ENCODE peak calls at places on chromosomes 12 and 14, in eight cellular contexts. W is ovary, K is mammary epithelial cell, R is dorsolateral prefrontal cortex, Q is psoas muscle, X is endothelial cell of umbilical vein, O is cardiac muscle cell, V is gastrocnemius medialis. P is an unnamed sample.

GRCh38 chr14:57382283-57382682 is 8.1 kb upstream of the NAA30 start:
- DNase-seq in W (no peak), K (peak), R (no peak), Q (no peak), X (peak), O (peak), V (no peak), P (no peak)

GRCh38 chr12:91687052-91688017 is 458.3 kb downstream of the BTG1 start:
- DNase-seq in W (no peak), K (peak), R (no peak), Q (no peak), X (no peak), O (no peak), V (no peak), P (no peak)

GRCh38 chr14:52792097-52792415 is 649 bp upstream of the GNPNAT1 start:
- DNase-seq in W (no peak), K (no peak), R (no peak), Q (no peak), X (no peak), O (no peak), V (no peak), P (no peak)

GRCh38 chr12:20798561-20798960 is 11.9 kb upstream of the SLCO1B3 start:
- DNase-seq in W (no peak), K (no peak), R (no peak), Q (no peak), X (peak), O (peak), V (no peak), P (no peak)

GRCh38 chr14:98754343-98755025 is 517.5 kb downstream of the BCL11B start:
- DNase-seq in W (no peak), K (peak), R (no peak), Q (no peak), X (no peak), O (no peak), V (no peak), P (no peak)

GRCh38 chr12:75623631-75624118 is 112.3 kb upstream of the KRR1 start:
- DNase-seq in W (no peak), K (peak), R (no peak), Q (no peak), X (peak), O (peak), V (no peak), P (no peak)

GRCh38 chr12:6635375-6635855 is 344 bp downstream of the LPAR5 start:
- DNase-seq in W (no peak), K (no peak), R (no peak), Q (peak), X (no peak), O (no peak), V (no peak), P (no peak)

GRCh38 chr14:86038401-86038985 is 508.5 kb downstream of the FLRT2 start:
- DNase-seq in W (no peak), K (peak), R (no peak), Q (no peak), X (peak), O (peak), V (peak), P (peak)

GRCh38 chr12:64171715-64172114 is 50.4 kb downstream of the KICS2 start:
- DNase-seq in W (no peak), K (peak), R (no peak), Q (no peak), X (peak), O (peak), V (no peak), P (no peak)

GRCh38 chr14:96126339-96126770 is 78.3 kb upstream of the BDKRB2 start:
- DNase-seq in W (no peak), K (no peak), R (no peak), Q (no peak), X (peak), O (peak), V (no peak), P (no peak)

GRCh38 chr12:91189526-91189925 is 6.9 kb upstream of the DCN start:
- DNase-seq in W (no peak), K (peak), R (no peak), Q (no peak), X (no peak), O (peak), V (no peak), P (no peak)

GRCh38 chr14:68756071-68756481 is 36.8 kb downstream of the ZFP36L1 start:
- DNase-seq in W (no peak), K (no peak), R (no peak), Q (no peak), X (no peak), O (no peak), V (no peak), P (no peak)

GRCh38 chr12:92121826-92122225 is 23.8 kb downstream of the BTG1 start:
- DNase-seq in W (no peak), K (no peak), R (no peak), Q (no peak), X (no peak), O (no peak), V (no peak), P (no peak)

GRCh38 chr12:53325539-53326061 is 4.2 kb upstream of the AAAS start:
- DNase-seq in W (peak), K (no peak), R (peak), Q (peak), X (peak), O (no peak), V (peak), P (no peak)

GRCh38 chr14:21352587-21352986 is 31.2 kb downstream of the SUPT16H start:
- DNase-seq in W (no peak), K (no peak), R (no peak), Q (no peak), X (no peak), O (no peak), V (no peak), P (no peak)

GRCh38 chr14:95482967-95483842 is 33.2 kb downstream of the SYNE3 start:
- DNase-seq in W (peak), K (peak), R (no peak), Q (peak), X (peak), O (peak), V (peak), P (no peak)

GRCh38 chr14:34711169-34711568 is 3.2 kb downstream of the CFL2 start:
- DNase-seq in W (no peak), K (peak), R (peak), Q (no peak), X (peak), O (peak), V (peak), P (no peak)

GRCh38 chr14:31025335-31026075 is at the start of gene AP4S1:
- DNase-seq in W (peak), K (peak), R (peak), Q (peak), X (peak), O (no peak), V (peak), P (peak)

GRCh38 chr14:39417014-39417413 is 15.2 kb downstream of the FBXO33 start:
- DNase-seq in W (no peak), K (peak), R (no peak), Q (no peak), X (peak), O (peak), V (no peak), P (peak)

GRCh38 chr12:76176935-76177334 is 92.5 kb upstream of the NAP1L1 start:
- DNase-seq in W (no peak), K (no peak), R (no peak), Q (no peak), X (no peak), O (no peak), V (no peak), P (no peak)

GRCh38 chr12:13179159-13180074 is 17.1 kb upstream of the EMP1 start:
- DNase-seq in W (peak), K (peak), R (no peak), Q (peak), X (no peak), O (peak), V (peak), P (peak)

GRCh38 chr14:93073833-93074769 is 41.6 kb downstream of the ITPK1 start:
- DNase-seq in W (no peak), K (peak), R (no peak), Q (no peak), X (peak), O (peak), V (peak), P (no peak)

GRCh38 chr14:69325646-69326265 is 65.8 kb downstream of the GALNT16 start:
- DNase-seq in W (no peak), K (no peak), R (no peak), Q (no peak), X (no peak), O (no peak), V (no peak), P (no peak)

GRCh38 chr14:23294734-23295561 is 7.7 kb downstream of the PPP1R3E start:
- DNase-seq in W (no peak), K (no peak), R (peak), Q (peak), X (peak), O (peak), V (no peak), P (peak)

GRCh38 chr14:105449276-105450122 is 25.1 kb upstream of the CRIP2 start:
- DNase-seq in W (no peak), K (no peak), R (no peak), Q (peak), X (no peak), O (no peak), V (no peak), P (no peak)

GRCh38 chr14:105452963-105453362 is 21.7 kb upstream of the CRIP2 start:
- DNase-seq in W (no peak), K (no peak), R (no peak), Q (no peak), X (no peak), O (no peak), V (no peak), P (no peak)

GRCh38 chr14:105450123-105450505 is 24.5 kb upstream of the CRIP2 start:
- DNase-seq in W (no peak), K (no peak), R (no peak), Q (no peak), X (no peak), O (no peak), V (no peak), P (no peak)

GRCh38 chr14:105448706-105449111 is 25.9 kb upstream of the CRIP2 start:
- DNase-seq in W (peak), K (peak), R (peak), Q (peak), X (peak), O (peak), V (peak), P (peak)

GRCh38 chr14:105450864-105451720 is 23.5 kb upstream of the CRIP2 start:
- DNase-seq in W (no peak), K (no peak), R (no peak), Q (no peak), X (no peak), O (no peak), V (no peak), P (no peak)
- TF ChIP-seq CTCF in W (no peak), K (no peak), R (no peak), Q (no peak), X (no peak), O (no peak), V (no peak), P (no peak)

GRCh38 chr12:29146201-29146600 is 2.9 kb upstream of the FAR2 start:
- DNase-seq in W (no peak), K (no peak), R (no peak), Q (no peak), X (no peak), O (no peak), V (no peak), P (no peak)

GRCh38 chr12:29149691-29150382 is 759 bp downstream of the FAR2 start:
- DNase-seq in W (no peak), K (no peak), R (no peak), Q (no peak), X (no peak), O (no peak), V (no peak), P (no peak)

GRCh38 chr12:29148958-29149690 is at the start of gene FAR2:
- DNase-seq in W (no peak), K (peak), R (peak), Q (peak), X (peak), O (peak), V (no peak), P (no peak)

GRCh38 chr12:29145372-29146170 is 3.5 kb upstream of the FAR2 start:
- DNase-seq in W (no peak), K (no peak), R (no peak), Q (no peak), X (no peak), O (no peak), V (no peak), P (no peak)

GRCh38 chr12:29148065-29148957 is 767 bp upstream of the FAR2 start:
- DNase-seq in W (no peak), K (peak), R (peak), Q (peak), X (peak), O (peak), V (peak), P (no peak)
- H3K27ac ChIP-seq in W (no peak), K (peak), R (peak), Q (peak), X (peak), O (no peak), V (peak), P (no peak)

DNA sequence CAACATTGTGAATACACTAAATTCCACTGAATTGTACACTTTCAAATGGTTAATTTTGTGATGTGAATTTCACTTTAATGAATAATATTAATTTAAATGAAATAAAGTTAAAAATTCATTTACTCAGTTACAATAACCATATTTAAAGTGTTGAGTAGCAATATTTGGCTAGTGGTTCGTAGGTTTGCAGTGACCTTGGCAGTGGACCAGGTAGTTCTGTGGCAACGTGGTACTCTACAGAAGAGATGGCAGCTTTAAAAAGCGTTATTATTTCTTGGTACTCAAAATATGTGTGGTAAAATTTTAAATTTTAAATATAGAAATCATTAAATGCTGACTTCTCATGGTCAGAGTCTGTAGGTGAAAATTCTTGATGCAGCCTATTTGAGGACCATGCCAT is 51.6 kb downstream of the AEBP2 start:
- DNase-seq in W (no peak), K (no peak), R (peak), Q (no peak), X (no peak), O (no peak), V (no peak), P (no peak)
- TF ChIP-seq CTCF in W (no peak), K (no peak), R (no peak), Q (no peak), X (no peak), O (no peak), V (no peak), P (no peak)

GRCh38 chr12:79329933-79330332 is 360.8 kb downstream of the PAWR start:
- DNase-seq in W (no peak), K (peak), R (no peak), Q (no peak), X (peak), O (no peak), V (no peak), P (no peak)
- H3K27ac ChIP-seq in W (no peak), K (no peak), R (no peak), Q (no peak), X (no peak), O (no peak), V (no peak), P (no peak)

GRCh38 chr14:105161314-105161713 is 7.3 kb downstream of the JAG2 start:
- DNase-seq in W (no peak), K (no peak), R (no peak), Q (no peak), X (no peak), O (no peak), V (no peak), P (no peak)

GRCh38 chr14:105165134-105165704 is 3.4 kb downstream of the JAG2 start:
- DNase-seq in W (no peak), K (no peak), R (no peak), Q (no peak), X (no peak), O (no peak), V (no peak), P (no peak)

GRCh38 chr14:105162374-105162979 is 6.1 kb downstream of the JAG2 start:
- DNase-seq in W (no peak), K (no peak), R (peak), Q (no peak), X (no peak), O (no peak), V (no peak), P (no peak)

GRCh38 chr14:105161964-105162363 is 6.6 kb downstream of the JAG2 start:
- DNase-seq in W (no peak), K (no peak), R (no peak), Q (no peak), X (no peak), O (no peak), V (no peak), P (peak)

DNA sequence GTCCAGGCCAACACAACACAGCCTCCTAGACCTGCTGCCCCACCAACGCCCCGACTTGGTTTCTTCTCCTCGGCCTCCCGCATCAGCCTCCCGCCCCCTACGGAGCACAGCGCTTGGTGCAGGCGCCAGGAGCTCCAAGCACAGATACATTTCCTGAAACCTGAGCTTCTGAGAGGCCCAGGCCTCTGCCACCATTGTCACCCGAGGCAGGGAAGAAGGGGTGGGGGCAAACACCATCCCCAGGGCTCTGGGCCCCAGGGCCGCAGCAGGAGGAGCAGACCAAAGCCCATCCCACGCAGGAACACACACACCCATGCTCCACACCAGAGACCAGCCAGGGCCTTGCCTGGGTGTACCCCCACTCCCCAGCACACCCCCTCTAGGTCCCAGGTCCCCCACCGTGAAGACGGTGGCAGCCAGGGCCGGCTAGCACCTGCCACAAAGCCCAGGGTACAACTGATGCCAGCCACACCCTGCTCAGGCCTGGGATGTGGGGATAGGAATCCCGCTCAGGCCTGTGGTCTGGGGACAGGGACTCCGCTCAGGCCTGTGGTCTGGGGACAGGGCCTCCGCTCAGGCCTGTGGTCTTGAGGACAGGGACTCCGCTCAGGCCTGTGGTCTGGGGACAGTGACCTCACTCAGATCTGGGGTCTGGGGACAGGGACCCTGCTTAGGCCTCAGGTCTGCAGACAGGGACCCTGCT is 5.4 kb downstream of the JAG2 start:
- DNase-seq in W (no peak), K (no peak), R (no peak), Q (no peak), X (no peak), O (no peak), V (no peak), P (no peak)
- TF ChIP-seq CTCF in W (no peak), K (no peak), R (no peak), Q (no peak), X (no peak), O (no peak), V (no peak), P (no peak)